ENCODE peak calls at places on chromosomes 13 and 19, in nine cellular contexts. T is foreskin fibroblast; M is stimulated activated effector memory CD8-positive, alpha-beta T cell treated with anti-CD3 and anti-CD28 coated beads, Interleukin-12 subunit alpha, Interleukin-12 subunit beta, amount 100 ng/mL, for 72 hours; R is EL; X is cardiac fibroblast; G is CD4-positive, alpha-beta T cell; K is HTR-8/SVneo; J is activated gamma-delta T cell treated with anti-CD3 and anti-CD28 coated beads, Interleukin-2, amount 50 U/mL, for 16 hours; V is EH. Z is an unnamed sample.

GRCh38 chr19:35459414-35460082 is 11.5 kb downstream of the FFAR2 start:
- DNase-seq in M (no peak), T (no peak), X (peak), R (no peak), V (no peak), J (no peak), K (no peak), G (no peak), Z (no peak)

GRCh38 chr19:49442354-49442753 is 1.0 kb upstream of the SLC17A7 start:
- DNase-seq in R (peak), T (no peak), J (no peak), K (no peak), G (no peak), M (no peak), V (peak), X (no peak), Z (no peak)

GRCh38 chr13:31110617-31111016 is 51.1 kb downstream of the HSPH1 start:
- DNase-seq in R (no peak), M (no peak), G (no peak), T (no peak), V (no peak), K (no peak), J (no peak), X (no peak), Z (no peak)

GRCh38 chr19:38650911-38651584 is 3.6 kb downstream of the ACTN4 start:
- DNase-seq in K (no peak), T (peak), G (no peak), V (peak), M (no peak), R (peak), X (peak), J (no peak), Z (no peak)

GRCh38 chr13:27968316-27969072 is 621 bp downstream of the CDX2 start:
- DNase-seq in K (no peak), T (no peak), J (no peak), V (no peak), M (no peak), G (no peak), X (no peak), R (peak), Z (no peak)

GRCh38 chr19:54482889-54483288 is 9.8 kb upstream of the CDC42EP5 start:
- DNase-seq in X (no peak), M (no peak), R (no peak), V (peak), K (no peak), J (no peak), T (no peak), G (no peak), Z (no peak)

GRCh38 chr19:35907377-35907745 is 734 bp downstream of the TYROBP start:
- DNase-seq in V (no peak), G (no peak), R (no peak), J (no peak), X (no peak), T (no peak), M (no peak), K (no peak), Z (no peak)

GRCh38 chr13:94712812-94713555 is 639 bp upstream of the SOX21 start:
- DNase-seq in M (no peak), K (peak), G (no peak), R (peak), T (peak), J (no peak), X (peak), V (peak), Z (no peak)

GRCh38 chr13:28820099-28821051 is at the start of gene MTUS2:
- DNase-seq in R (no peak), T (no peak), M (no peak), G (no peak), V (no peak), K (no peak), X (no peak), J (no peak), Z (no peak)